ENCODE peak calls at places on chromosomes 2 and 18, in five cellular contexts. G is IMR-90, N is A549, O is SK-N-SH, Y is H1. X is an unnamed sample.

GRCh38 chr2:215711484-215712034 is 275.7 kb upstream of the FN1 start:
- DNase-seq in N (no peak), Y (no peak), O (no peak), G (peak), X (no peak)

GRCh38 chr2:200962821-200963128 is 685 bp downstream of the ORC2 start:
- DNase-seq in Y (no peak), G (no peak), N (peak), O (no peak), X (no peak)

GRCh38 chr2:69733338-69734039 is 8.4 kb upstream of the ANXA4 start:
- DNase-seq in G (peak), O (no peak), N (no peak), Y (no peak), X (no peak)

GRCh38 chr2:156098506-156098905 is 234.0 kb downstream of the NR4A2 start:
- DNase-seq in G (no peak), O (no peak), Y (no peak), N (no peak), X (no peak)

GRCh38 chr2:209640358-209640757 is 131.3 kb upstream of the UNC80 start:
- DNase-seq in O (no peak), Y (no peak), N (no peak), G (no peak), X (no peak)

GRCh38 chr2:88296209-88296608 is 126.1 kb downstream of the THNSL2 start:
- DNase-seq in G (no peak), N (no peak), Y (no peak), O (no peak), X (no peak)

GRCh38 chr2:182784058-182784706 is 68.1 kb downstream of the DNAJC10 start:
- DNase-seq in Y (no peak), G (no peak), O (no peak), N (no peak), X (no peak)

GRCh38 chr2:157672129-157672528 is 43.5 kb upstream of the ACVR1C start:
- DNase-seq in G (no peak), Y (no peak), N (no peak), O (no peak), X (no peak)

GRCh38 chr2:219104107-219105050 is 43.7 kb upstream of the IHH start:
- DNase-seq in O (peak), N (peak), G (peak), Y (no peak), X (peak)

GRCh38 chr2:235265348-235265965 is 228.4 kb upstream of the AGAP1 start:
- DNase-seq in Y (no peak), O (peak), N (no peak), G (no peak), X (no peak)

GRCh38 chr2:79985145-79985544 is 319.4 kb downstream of the LRRTM1 start:
- DNase-seq in G (no peak), N (no peak), O (no peak), Y (no peak), X (no peak)

GRCh38 chr2:196955036-196955435 is 28.5 kb upstream of the PGAP1 start:
- DNase-seq in G (no peak), O (no peak), N (no peak), Y (no peak), X (no peak)

GRCh38 chr18:53093650-53094049 is 753.7 kb downstream of the DCC start:
- DNase-seq in Y (no peak), O (no peak), N (no peak), G (no peak), X (no peak)

GRCh38 chr18:44130365-44130942 is 550.2 kb upstream of the SETBP1 start:
- DNase-seq in N (peak), O (peak), Y (no peak), G (peak), X (peak)

GRCh38 chr2:44572196-44572900 is 210.6 kb downstream of the CAMKMT start:
- DNase-seq in O (no peak), Y (no peak), N (no peak), G (peak), X (no peak)

GRCh38 chr18:51135361-51135760 is 62.1 kb downstream of the MEX3C start:
- DNase-seq in N (no peak), G (peak), O (no peak), Y (no peak), X (no peak)

GRCh38 chr2:241110607-241111442 is 8.7 kb upstream of the MTERF4 start:
- DNase-seq in N (no peak), O (no peak), G (no peak), Y (no peak), X (no peak)

GRCh38 chr18:22223263-22223960 is 54.0 kb downstream of the GATA6 start:
- DNase-seq in N (peak), O (no peak), Y (no peak), G (peak), X (peak)

GRCh38 chr2:169528271-169528701 is 18.8 kb downstream of the KLHL41 start:
- DNase-seq in G (peak), N (peak), Y (peak), O (peak), X (peak)

GRCh38 chr2:105896765-105897163 is 152.1 kb downstream of the NCK2 start:
- DNase-seq in G (no peak), O (no peak), Y (no peak), N (no peak), X (no peak)

GRCh38 chr2:146994246-146994645 is 850.6 kb upstream of the ACVR2A start:
- DNase-seq in Y (no peak), O (no peak), G (no peak), N (no peak), X (no peak)

GRCh38 chr2:159139216-159139933 is 147.1 kb downstream of the WDSUB1 start:
- DNase-seq in N (no peak), Y (no peak), G (no peak), O (no peak), X (no peak)

GRCh38 chr2:151978709-151979108 is 120.1 kb downstream of the CACNB4 start:
- DNase-seq in O (no peak), G (no peak), Y (no peak), N (no peak), X (no peak)

GRCh38 chr2:222479855-222480254 is 55.5 kb downstream of the SGPP2 start:
- DNase-seq in O (no peak), Y (no peak), N (no peak), G (no peak), X (no peak)

DNA sequence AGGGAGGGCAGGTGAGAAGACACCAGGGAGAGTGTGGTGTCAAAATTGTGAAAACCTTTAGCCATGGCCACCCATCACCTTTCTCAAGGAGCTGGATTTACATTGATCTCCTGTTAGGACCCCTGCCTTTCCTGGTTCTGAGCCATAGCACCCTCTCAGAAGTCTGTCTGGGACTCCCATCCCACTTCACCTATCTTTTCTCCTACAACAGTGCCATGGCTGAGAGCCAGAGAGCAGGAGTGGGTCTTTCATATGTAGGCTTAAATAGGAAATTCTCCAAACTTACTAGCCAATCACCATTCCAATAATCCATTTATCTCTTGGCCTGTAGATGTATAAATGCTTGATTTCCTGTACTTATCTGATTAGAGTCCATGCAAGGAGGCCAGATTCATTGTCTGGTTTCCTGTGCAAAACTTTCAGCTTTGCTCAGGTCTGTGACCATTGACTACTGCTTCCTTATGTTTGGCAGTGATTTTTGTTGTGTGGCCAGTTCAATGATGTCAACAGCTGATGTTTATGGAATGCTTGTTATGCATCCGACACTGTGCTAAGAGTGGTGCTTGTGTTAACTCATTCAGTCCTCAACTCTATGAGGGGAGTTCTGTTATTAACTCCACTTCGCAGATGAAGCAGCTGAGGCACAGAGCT is 57.6 kb upstream of the IGFBP5 start:
- DNase-seq in N (no peak), G (peak), O (no peak), Y (no peak), X (no peak)
- TF ChIP-seq USF2 in N (no peak), G (no peak), O (no peak), Y (no peak), X (no peak)

DNA sequence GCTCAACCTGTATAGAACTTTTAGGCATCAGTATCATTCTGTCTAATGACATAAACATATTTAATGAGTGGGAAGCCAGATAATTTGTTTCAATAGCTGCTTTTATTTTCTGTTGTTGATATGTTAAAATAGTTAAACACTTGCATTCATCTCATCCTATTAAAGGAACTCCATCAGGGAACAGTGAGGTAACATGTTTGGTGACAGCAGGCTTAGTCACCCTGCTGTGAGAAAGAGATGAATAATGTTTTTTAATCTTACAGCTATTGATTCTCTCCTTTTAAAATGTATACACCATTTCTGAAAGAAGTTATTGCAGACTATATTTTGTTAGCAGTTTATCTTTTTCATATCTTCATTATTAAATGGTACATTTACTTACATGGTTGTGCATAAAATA is 123.3 kb upstream of the CWC22 start:
- DNase-seq in O (no peak), Y (no peak), N (no peak), G (peak), X (no peak)
- TF ChIP-seq USF2 in O (no peak), Y (no peak), N (no peak), G (no peak), X (no peak)

DNA sequence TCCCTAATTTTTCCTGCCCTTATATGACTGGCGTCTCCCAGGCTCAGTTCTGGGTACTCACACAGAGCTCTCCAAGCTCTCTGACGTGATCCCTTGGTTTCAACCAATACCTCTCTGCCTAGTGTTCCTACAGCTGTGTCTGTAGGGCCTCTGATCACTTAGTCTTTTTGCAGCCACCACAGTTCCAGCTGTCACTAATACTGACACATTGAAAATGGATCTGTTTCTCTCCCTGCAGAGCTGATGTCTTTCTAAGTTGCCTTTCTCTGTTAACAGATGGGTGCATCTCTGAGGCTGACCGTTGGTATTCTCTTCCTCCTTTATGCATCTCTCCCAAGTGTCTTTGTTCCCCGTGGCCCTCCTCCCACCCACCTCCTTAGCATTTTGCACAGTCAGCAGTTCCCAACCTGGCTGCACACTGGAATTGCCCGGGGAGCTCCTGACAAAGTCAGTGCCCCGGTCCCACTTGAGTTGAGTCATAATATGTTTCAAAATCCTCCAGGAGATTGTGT is 62.5 kb downstream of the CERS6 start:
- DNase-seq in G (peak), Y (peak), N (no peak), O (no peak), X (peak)
- TF ChIP-seq USF2 in G (no peak), Y (no peak), N (no peak), O (no peak), X (no peak)

GRCh38 chr2:57372237-57372962 is 674.2 kb upstream of the VRK2 start:
- DNase-seq in N (no peak), O (no peak), Y (no peak), G (no peak), X (no peak)

GRCh38 chr2:57368190-57368589 is 678.4 kb upstream of the VRK2 start:
- DNase-seq in G (no peak), O (no peak), N (no peak), Y (no peak), X (no peak)

GRCh38 chr2:57373530-57373929 is 673.1 kb upstream of the VRK2 start:
- DNase-seq in O (no peak), Y (no peak), G (peak), N (no peak), X (no peak)

GRCh38 chr2:57376985-57377384 is 669.6 kb upstream of the VRK2 start:
- DNase-seq in N (no peak), Y (no peak), O (no peak), G (no peak), X (no peak)

DNA sequence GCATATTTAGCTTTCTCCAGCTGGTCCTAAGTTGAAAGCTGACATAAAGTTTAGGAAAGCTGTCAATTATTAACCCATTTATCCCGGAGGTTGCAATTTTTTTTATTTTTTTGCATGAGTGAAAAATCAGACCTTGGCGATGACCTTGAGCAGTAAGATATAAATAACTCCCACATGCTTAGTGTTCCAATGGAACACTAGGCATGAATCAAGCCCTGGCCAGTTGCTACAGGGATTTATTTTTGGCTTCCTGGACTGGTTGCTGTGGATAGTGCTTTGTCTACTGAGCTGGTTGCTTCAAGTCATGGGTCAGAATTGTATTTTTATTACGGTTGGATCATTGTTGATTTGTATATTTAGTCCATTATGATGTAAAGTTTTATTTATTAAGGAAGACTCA is 675.4 kb upstream of the VRK2 start:
- DNase-seq in N (no peak), O (no peak), G (no peak), Y (no peak), X (no peak)
- TF ChIP-seq USF2 in N (no peak), O (no peak), G (no peak), Y (no peak), X (no peak)

GRCh38 chr2:33275689-33276444 is 200.6 kb upstream of the RASGRP3 start:
- DNase-seq in O (peak), Y (no peak), N (peak), G (peak), X (no peak)
- TF ChIP-seq USF2 in O (no peak), Y (no peak), N (peak), G (peak), X (no peak)

DNA sequence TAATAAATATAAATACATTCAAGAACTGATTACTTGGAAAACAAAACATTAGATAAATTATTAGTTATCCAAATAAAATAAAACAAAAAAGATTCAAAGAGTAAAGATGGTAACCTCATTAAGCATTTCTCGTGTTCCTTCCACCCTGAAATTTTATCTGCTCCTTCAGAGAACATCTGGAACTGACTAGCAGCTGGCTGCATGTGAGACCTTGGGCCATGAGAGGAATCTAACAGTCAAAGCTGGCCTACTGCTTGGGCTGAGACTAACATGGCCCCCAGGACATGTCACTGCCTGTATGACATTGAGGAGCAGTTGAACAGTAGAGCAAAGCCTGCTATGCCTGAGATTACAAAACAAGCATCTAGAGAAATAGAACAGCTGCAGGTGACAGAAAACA is 208.5 kb upstream of the ZSWIM2 start:
- DNase-seq in Y (no peak), N (no peak), O (no peak), G (no peak), X (no peak)
- TF ChIP-seq USF2 in Y (no peak), N (no peak), O (no peak), G (no peak), X (no peak)

DNA sequence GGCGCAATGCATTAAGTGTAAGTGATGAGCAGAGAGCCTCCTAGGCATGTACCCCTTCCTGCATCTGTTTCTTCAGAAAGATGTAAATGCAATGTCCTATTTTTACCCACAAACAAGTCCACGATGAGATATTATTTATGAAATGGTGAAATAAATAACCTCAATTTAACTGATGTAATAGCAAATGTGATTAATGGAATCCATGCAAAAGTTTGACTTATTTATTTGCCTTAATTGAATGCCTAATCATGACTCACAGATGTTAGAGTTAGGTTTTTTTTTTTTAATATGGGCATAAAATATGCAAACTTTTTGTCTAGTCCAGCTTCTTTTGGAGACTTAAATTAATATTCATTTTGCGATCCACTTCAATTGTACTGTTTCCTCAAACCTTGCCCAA is 67.7 kb upstream of the ITGA4 start:
- DNase-seq in N (no peak), Y (no peak), O (no peak), G (no peak), X (no peak)
- TF ChIP-seq USF2 in N (no peak), Y (no peak), O (no peak), G (no peak), X (no peak)

GRCh38 chr2:176107731-176108181 is 676 bp downstream of the HOXD11 start:
- DNase-seq in O (peak), G (no peak), N (no peak), Y (peak), X (no peak)
- TF ChIP-seq USF2 in O (no peak), G (no peak), N (no peak), Y (no peak), X (no peak)